ENCODE peak calls at places on chromosomes 7 and 10, in nine cellular contexts. I is BJ, S is AG04449, A is transverse colon, Z is mucosa of descending colon, W is GM12878, T is fibroblast of the aortic adventitia, M is fibroblast of mammary gland, J is pancreas. O is an unnamed sample.
A peak's percentile ranks its signal among the peaks of the same experiment; 100 is the strongest.

GRCh38 chr7:107387573-107388219 is 82.2 kb upstream of the GPR22 start:
- DNase-seq in S (peak; percentile 88), T (peak; percentile 76), A (no peak), Z (no peak), W (no peak), I (peak; percentile 92), J (no peak), M (peak; percentile 77), O (no peak)

GRCh38 chr10:115844592-115844991 is 428.4 kb downstream of the GFRA1 start:
- DNase-seq in Z (no peak), M (peak; percentile 9), S (no peak), W (no peak), A (no peak), I (no peak), T (peak; percentile 59), J (no peak), O (no peak)

GRCh38 chr7:22444181-22444966 is 55.6 kb downstream of the STEAP1B start:
- DNase-seq in I (no peak), J (no peak), Z (no peak), S (no peak), T (no peak), W (no peak), A (peak; percentile 65), M (no peak), O (peak; percentile 45)

GRCh38 chr7:86733783-86734182 is 90.1 kb downstream of the GRM3 start:
- DNase-seq in I (no peak), W (no peak), T (peak; percentile 2), M (peak; percentile 10), Z (no peak), J (no peak), S (no peak), A (no peak), O (no peak)

GRCh38 chr7:6725003-6725402 is 18.3 kb upstream of the ZNF12 start:
- DNase-seq in T (no peak), J (no peak), M (no peak), W (peak; percentile 83), A (peak; percentile 43), S (no peak), Z (peak; percentile 61), I (no peak), O (peak; percentile 92)

GRCh38 chr10:43120948-43121290 is 17.3 kb upstream of the CSGALNACT2 start:
- DNase-seq in M (no peak), Z (peak; percentile 67), T (no peak), A (peak; percentile 26), J (no peak), W (peak; percentile 56), I (no peak), S (no peak), O (peak; percentile 86)

GRCh38 chr10:59580257-59580863 is 129.3 kb downstream of the SLC16A9 start:
- DNase-seq in J (no peak), M (peak; percentile 65), T (peak; percentile 81), I (no peak), A (no peak), Z (no peak), S (no peak), W (no peak), O (peak; percentile 15)

GRCh38 chr7:7077945-7078344 is 104.4 kb upstream of the C1GALT1 start:
- DNase-seq in J (no peak), I (no peak), M (no peak), S (no peak), A (no peak), Z (no peak), T (no peak), W (no peak), O (no peak)

GRCh38 chr10:54681136-54681535 is 119.9 kb downstream of the PCDH15 start:
- DNase-seq in S (no peak), Z (no peak), M (no peak), W (no peak), T (no peak), I (no peak), J (no peak), A (no peak), O (no peak)

GRCh38 chr10:70115948-70116682 is 16.5 kb downstream of the AIFM2 start:
- DNase-seq in W (no peak), T (peak; percentile 34), I (no peak), S (no peak), M (peak; percentile 19), A (peak; percentile 70), Z (no peak), J (no peak), O (peak; percentile 59)

GRCh38 chr10:125113661-125114388 is 46.5 kb downstream of the CTBP2 start:
- DNase-seq in T (peak; percentile 61), M (peak; percentile 73), A (no peak), S (no peak), I (no peak), Z (no peak), W (no peak), J (no peak), O (no peak)

GRCh38 chr10:72564596-72564995 is 61.3 kb downstream of the MICU1 start:
- DNase-seq in M (peak; percentile 71), A (no peak), S (peak; percentile 69), Z (no peak), I (peak; percentile 39), T (peak; percentile 76), W (no peak), J (no peak), O (peak; percentile 44)

GRCh38 chr7:77985974-77986339 is 187.4 kb downstream of the PHTF2 start:
- DNase-seq in J (no peak), Z (no peak), T (peak; percentile 11), W (no peak), S (no peak), I (no peak), M (peak; percentile 2), A (no peak), O (no peak)

GRCh38 chr7:64509583-64509982 is 53.3 kb downstream of the ZNF680 start:
- DNase-seq in Z (no peak), S (no peak), W (no peak), J (no peak), T (peak; percentile 4), I (no peak), A (no peak), M (peak; percentile 11), O (no peak)

GRCh38 chr10:42984761-42985325 is 92.0 kb upstream of the RET start:
- DNase-seq in Z (peak; percentile 38), W (no peak), M (no peak), S (no peak), A (peak; percentile 5), I (no peak), T (no peak), J (peak; percentile 47), O (no peak)

GRCh38 chr10:97465982-97466381 is 20.0 kb downstream of the ZDHHC16 start:
- DNase-seq in T (no peak), I (no peak), S (no peak), M (no peak), W (no peak), J (no peak), A (no peak), Z (no peak), O (no peak)

GRCh38 chr7:117645456-117646181 is 165.8 kb downstream of the CFTR start:
- DNase-seq in I (peak; percentile 21), Z (no peak), S (peak; percentile 23), W (no peak), A (no peak), M (peak; percentile 52), T (peak; percentile 84), J (no peak), O (no peak)

GRCh38 chr10:72258617-72259016 is 15.1 kb upstream of the DDIT4 start:
- DNase-seq in J (no peak), I (no peak), M (no peak), A (no peak), T (no peak), W (no peak), Z (peak; percentile 16), S (no peak), O (no peak)

GRCh38 chr7:80826520-80827237 is 92.2 kb downstream of the SEMA3C start:
- DNase-seq in Z (no peak), J (no peak), A (no peak), M (peak; percentile 68), W (no peak), I (no peak), T (peak; percentile 89), S (no peak), O (no peak)

GRCh38 chr7:138797715-138798320 is at the start of the genes ATP6V0A4 and TMEM213:
- DNase-seq in S (no peak), J (peak; percentile 53), A (no peak), Z (no peak), W (no peak), I (no peak), T (no peak), M (no peak), O (no peak)

GRCh38 chr10:6625428-6625827 is 45.4 kb upstream of the PRKCQ start:
- DNase-seq in A (no peak), T (no peak), W (no peak), J (no peak), M (no peak), Z (no peak), I (no peak), S (no peak), O (no peak)

GRCh38 chr7:82805527-82805960 is 357.1 kb downstream of the PCLO start:
- DNase-seq in S (peak; percentile 73), M (peak; percentile 93), J (no peak), I (peak; percentile 60), T (peak; percentile 86), W (no peak), Z (no peak), A (no peak), O (no peak)

GRCh38 chr10:73802276-73802991 is 9.0 kb downstream of the NDST2 start:
- DNase-seq in W (no peak), J (no peak), I (no peak), M (no peak), A (no peak), Z (peak; percentile 27), T (no peak), S (no peak), O (no peak)
- TF ChIP-seq CTCF in W (no peak), J (no peak), I (no peak), M (peak; percentile 27), A (no peak), Z (no peak), T (peak; percentile 26), S (no peak), O (no peak)

GRCh38 chr7:43647772-43648643 is 65.1 kb downstream of the STK17A start:
- DNase-seq in A (peak; percentile 59), M (peak; percentile 100), S (peak; percentile 99), W (peak; percentile 85), I (peak; percentile 100), J (peak; percentile 73), Z (peak; percentile 75), T (peak; percentile 100), O (peak; percentile 82)
- H3K4me3 ChIP-seq in A (no peak overlapping the region), M (peak overlapping the region; percentile 7), S (peak overlapping the region; percentile 44), W (peak overlapping the region; percentile 58), I (no peak overlapping the region), J (no peak overlapping the region), Z (no peak overlapping the region), T (peak overlapping the region; percentile 52), O (peak overlapping the region; percentile 38)

GRCh38 chr10:10233256-10233655 is 784.4 kb upstream of the CELF2 start:
- DNase-seq in I (no peak), Z (no peak), M (peak; percentile 7), W (no peak), J (no peak), T (peak; percentile 0), S (no peak), A (no peak), O (no peak)
- TF ChIP-seq CTCF in I (no peak), Z (no peak), M (no peak), W (no peak), J (no peak), T (no peak), S (no peak), A (no peak), O (no peak)

DNA sequence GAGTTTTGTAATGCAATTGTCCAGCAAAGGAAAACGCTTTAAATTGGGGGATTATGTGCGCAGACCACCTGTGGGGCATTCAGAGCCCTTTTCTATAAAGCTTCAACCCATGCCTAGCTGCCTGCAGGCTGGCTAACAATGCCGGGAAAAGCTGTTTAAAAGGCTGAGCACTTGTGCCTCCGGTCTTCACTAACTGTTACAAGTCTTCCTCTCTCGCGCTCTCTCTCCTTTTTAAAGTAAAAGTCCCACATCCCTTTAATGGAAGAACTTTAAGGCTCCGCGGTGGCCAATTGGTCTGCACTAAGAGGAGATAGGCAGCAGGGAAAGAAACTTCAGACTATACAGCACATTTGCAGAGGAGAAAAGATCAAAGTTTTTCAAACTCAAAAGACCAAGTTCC is 4.6 kb downstream of the FZD8 start:
- DNase-seq in Z (no peak), A (no peak), T (peak; percentile 61), W (no peak), J (no peak), S (no peak), M (no peak), I (no peak), O (no peak)
- H3K4me3 ChIP-seq in Z (no peak overlapping the region), A (no peak overlapping the region), T (peak overlapping the region; percentile 54), W (no peak overlapping the region), J (no peak overlapping the region), S (peak overlapping the region; percentile 12), M (no peak overlapping the region), I (no peak overlapping the region), O (no peak overlapping the region)

O was measured in GM12865.